ENCODE peak calls at places on chromosome 1, in nine cellular contexts. One of them, this sample, is unnamed.

GRCh38 chr1:180632326-180633088 is 685 bp downstream of the XPR1 start:
- DNase-seq in GM13976: peak
- DNase-seq in kidney: peak
- DNase-seq in B cell: peak
- DNase-seq in heart left ventricle: peak
- DNase-seq in progenitor cell of endocrine pancreas: peak
- DNase-seq in testis: peak
- DNase-seq in psoas muscle: peak
- DNase-seq in A673: peak
- DNase-seq in this sample: no peak

GRCh38 chr1:50424940-50425375 is 1.7 kb upstream of the DMRTA2 start:
- DNase-seq in GM13976: no peak
- DNase-seq in kidney: no peak
- DNase-seq in B cell: peak
- DNase-seq in heart left ventricle: no peak
- DNase-seq in progenitor cell of endocrine pancreas: no peak
- DNase-seq in testis: no peak
- DNase-seq in psoas muscle: no peak
- DNase-seq in A673: no peak
- DNase-seq in this sample: no peak

GRCh38 chr1:98049370-98050115 is 128.7 kb upstream of the DPYD start:
- DNase-seq in GM13976: no peak
- DNase-seq in kidney: peak
- DNase-seq in B cell: no peak
- DNase-seq in heart left ventricle: no peak
- DNase-seq in progenitor cell of endocrine pancreas: no peak
- DNase-seq in testis: no peak
- DNase-seq in psoas muscle: no peak
- DNase-seq in A673: peak
- DNase-seq in this sample: no peak

GRCh38 chr1:67463298-67463960 is 33.2 kb upstream of the SERBP1 start:
- DNase-seq in GM13976: no peak
- DNase-seq in kidney: no peak
- DNase-seq in B cell: no peak
- DNase-seq in heart left ventricle: no peak
- DNase-seq in progenitor cell of endocrine pancreas: no peak
- DNase-seq in testis: no peak
- DNase-seq in psoas muscle: no peak
- DNase-seq in A673: peak
- DNase-seq in this sample: no peak

GRCh38 chr1:207316622-207317510 is 4.6 kb upstream of the CD55 start:
- DNase-seq in GM13976: no peak
- DNase-seq in kidney: no peak
- DNase-seq in B cell: no peak
- DNase-seq in heart left ventricle: no peak
- DNase-seq in progenitor cell of endocrine pancreas: no peak
- DNase-seq in testis: no peak
- DNase-seq in psoas muscle: no peak
- DNase-seq in A673: no peak
- DNase-seq in this sample: no peak

GRCh38 chr1:97711858-97712257 is 209.0 kb downstream of the DPYD start:
- DNase-seq in GM13976: no peak
- DNase-seq in kidney: no peak
- DNase-seq in B cell: no peak
- DNase-seq in heart left ventricle: no peak
- DNase-seq in progenitor cell of endocrine pancreas: no peak
- DNase-seq in testis: no peak
- DNase-seq in psoas muscle: no peak
- DNase-seq in A673: no peak
- DNase-seq in this sample: no peak

GRCh38 chr1:245687636-245688535 is 533.1 kb downstream of the KIF26B start:
- DNase-seq in GM13976: no peak
- DNase-seq in kidney: peak
- DNase-seq in B cell: no peak
- DNase-seq in heart left ventricle: no peak
- DNase-seq in progenitor cell of endocrine pancreas: no peak
- DNase-seq in testis: no peak
- DNase-seq in psoas muscle: no peak
- DNase-seq in A673: no peak
- DNase-seq in this sample: no peak

GRCh38 chr1:59115865-59116264 is 181.0 kb upstream of the FGGY start:
- DNase-seq in GM13976: no peak
- DNase-seq in kidney: no peak
- DNase-seq in B cell: no peak
- DNase-seq in heart left ventricle: no peak
- DNase-seq in progenitor cell of endocrine pancreas: no peak
- DNase-seq in testis: no peak
- DNase-seq in psoas muscle: no peak
- DNase-seq in A673: no peak
- DNase-seq in this sample: no peak

GRCh38 chr1:226104671-226105121 is 42.2 kb downstream of the H3-3A start:
- DNase-seq in GM13976: no peak
- DNase-seq in kidney: no peak
- DNase-seq in B cell: no peak
- DNase-seq in heart left ventricle: no peak
- DNase-seq in progenitor cell of endocrine pancreas: no peak
- DNase-seq in testis: no peak
- DNase-seq in psoas muscle: no peak
- DNase-seq in A673: peak
- DNase-seq in this sample: no peak

GRCh38 chr1:226108935-226109828 is 46.7 kb downstream of the H3-3A start:
- DNase-seq in GM13976: no peak
- DNase-seq in kidney: peak
- DNase-seq in B cell: no peak
- DNase-seq in heart left ventricle: peak
- DNase-seq in progenitor cell of endocrine pancreas: no peak
- DNase-seq in testis: peak
- DNase-seq in psoas muscle: no peak
- DNase-seq in A673: peak
- DNase-seq in this sample: no peak

GRCh38 chr1:226110249-226111108 is 48.0 kb downstream of the H3-3A start:
- DNase-seq in GM13976: peak
- DNase-seq in kidney: peak
- DNase-seq in B cell: peak
- DNase-seq in heart left ventricle: peak
- DNase-seq in progenitor cell of endocrine pancreas: peak
- DNase-seq in testis: peak
- DNase-seq in psoas muscle: peak
- DNase-seq in A673: peak
- DNase-seq in this sample: no peak

GRCh38 chr1:226109829-226110248 is 47.3 kb downstream of the H3-3A start:
- DNase-seq in GM13976: peak
- DNase-seq in kidney: peak
- DNase-seq in B cell: peak
- DNase-seq in heart left ventricle: peak
- DNase-seq in progenitor cell of endocrine pancreas: peak
- DNase-seq in testis: peak
- DNase-seq in psoas muscle: peak
- DNase-seq in A673: peak
- DNase-seq in this sample: no peak

DNA sequence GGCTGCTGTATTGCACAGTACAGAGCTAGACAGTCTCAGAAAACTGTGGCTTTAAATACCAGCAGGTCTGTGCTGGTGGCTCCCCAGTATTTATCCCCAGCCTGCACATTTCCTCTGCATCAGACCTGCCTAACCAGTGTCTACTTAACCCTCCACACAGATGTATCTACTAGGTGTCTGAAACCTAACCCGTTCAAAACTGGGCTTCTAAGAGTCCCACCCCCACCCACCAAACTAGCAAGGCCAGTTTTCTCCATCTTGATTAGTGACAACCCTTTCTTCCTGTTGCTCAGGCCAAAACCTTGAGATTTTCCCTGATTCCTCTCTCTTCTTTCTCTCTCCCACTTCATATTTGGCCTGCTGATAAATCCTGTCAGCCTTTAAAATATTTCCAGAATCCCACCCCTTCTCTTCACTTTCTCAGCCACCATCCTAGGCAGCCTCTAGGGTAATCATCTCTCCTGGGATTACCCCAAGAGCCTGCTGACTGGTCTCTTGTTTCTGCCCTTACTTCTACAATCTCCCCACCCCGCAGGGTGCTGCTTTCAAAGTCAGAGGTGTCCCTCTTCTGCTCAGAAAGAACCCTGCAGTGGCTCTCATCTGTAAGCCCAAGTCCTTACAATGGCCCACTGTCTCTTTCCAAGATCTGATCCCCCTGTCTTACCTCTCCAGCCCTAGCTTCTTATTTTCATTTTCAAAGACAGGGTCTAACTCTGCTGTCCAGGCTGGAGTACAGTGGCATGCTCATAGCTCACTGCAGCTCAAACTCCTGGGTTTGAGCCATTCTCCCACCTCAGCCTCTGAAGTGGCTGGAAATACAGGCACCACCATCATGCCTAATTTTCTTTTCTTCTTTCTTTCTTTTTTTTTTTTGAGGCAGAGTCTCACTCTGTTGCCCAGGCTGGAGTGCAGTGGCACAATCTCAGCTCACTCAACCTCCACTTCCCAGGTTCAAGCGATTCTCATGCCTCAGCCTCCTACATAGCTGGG is 45.2 kb downstream of the H3-3A start:
- DNase-seq in GM13976: peak
- DNase-seq in kidney: no peak
- DNase-seq in B cell: peak
- DNase-seq in heart left ventricle: no peak
- DNase-seq in progenitor cell of endocrine pancreas: no peak
- DNase-seq in testis: no peak
- DNase-seq in psoas muscle: no peak
- DNase-seq in A673: peak
- DNase-seq in this sample: no peak
- TF ChIP-seq CTCF in GM13976: peak
- TF ChIP-seq CTCF in kidney: no peak
- TF ChIP-seq CTCF in B cell: no peak
- TF ChIP-seq CTCF in heart left ventricle: no peak
- TF ChIP-seq CTCF in progenitor cell of endocrine pancreas: no peak
- TF ChIP-seq CTCF in testis: no peak
- TF ChIP-seq CTCF in psoas muscle: no peak
- TF ChIP-seq CTCF in A673: peak
- TF ChIP-seq CTCF in this sample: no peak

GRCh38 chr1:35220976-35221375 is 28.0 kb upstream of the SFPQ start:
- DNase-seq in GM13976: peak
- DNase-seq in kidney: no peak
- DNase-seq in B cell: no peak
- DNase-seq in heart left ventricle: no peak
- DNase-seq in progenitor cell of endocrine pancreas: no peak
- DNase-seq in testis: no peak
- DNase-seq in psoas muscle: no peak
- DNase-seq in A673: peak
- DNase-seq in this sample: no peak
- TF ChIP-seq CTCF in GM13976: no peak
- TF ChIP-seq CTCF in kidney: peak
- TF ChIP-seq CTCF in B cell: peak
- TF ChIP-seq CTCF in heart left ventricle: no peak
- TF ChIP-seq CTCF in progenitor cell of endocrine pancreas: peak
- TF ChIP-seq CTCF in testis: no peak
- TF ChIP-seq CTCF in psoas muscle: no peak
- TF ChIP-seq CTCF in A673: peak
- TF ChIP-seq CTCF in this sample: peak

DNA sequence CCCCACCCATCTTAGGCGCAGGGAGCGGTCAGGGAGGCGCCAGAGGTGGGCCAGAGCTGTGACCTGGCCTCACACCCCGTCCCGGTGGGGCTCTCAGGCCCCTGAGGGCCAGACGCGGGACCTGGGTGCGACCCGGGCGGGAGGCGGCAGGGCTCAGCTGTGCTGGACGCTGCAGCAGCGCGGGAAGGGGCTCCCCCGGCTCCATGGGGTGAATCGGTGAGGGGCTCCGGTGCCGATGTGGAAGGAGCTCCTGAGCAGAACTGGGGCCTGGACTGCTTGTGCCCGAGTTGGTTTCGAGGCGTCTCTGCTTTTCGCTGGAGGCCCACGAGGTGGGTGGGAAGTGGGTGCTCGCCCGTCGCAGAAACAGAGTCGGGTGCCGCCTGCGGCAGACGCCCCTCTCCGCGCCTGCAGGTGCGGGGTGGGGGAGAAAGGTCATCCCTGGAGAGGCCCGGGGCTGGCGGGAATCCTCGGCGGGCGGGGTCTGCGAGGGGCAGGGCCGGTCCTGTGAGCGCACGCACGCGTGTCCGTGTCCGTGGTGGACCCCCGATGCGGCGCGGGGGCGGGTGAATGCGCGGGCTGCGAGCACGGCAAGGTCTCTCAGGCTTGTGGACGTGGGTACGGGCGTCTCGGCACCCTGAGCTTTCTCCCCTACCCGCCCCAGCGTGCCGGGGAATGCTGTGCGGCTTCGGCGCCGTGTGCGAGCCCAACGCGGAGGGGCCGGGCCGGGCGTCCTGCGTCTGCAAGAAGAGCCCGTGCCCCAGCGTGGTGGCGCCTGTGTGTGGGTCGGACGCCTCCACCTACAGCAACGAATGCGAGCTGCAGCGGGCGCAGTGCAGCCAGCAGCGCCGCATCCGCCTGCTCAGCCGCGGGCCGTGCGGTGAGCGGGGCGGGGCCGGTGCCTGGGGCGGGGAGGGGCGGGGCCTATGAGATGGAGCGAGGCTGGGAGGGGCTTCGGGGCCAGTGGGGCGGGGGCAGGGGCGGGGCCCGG is 20.4 kb downstream of the AGRN start:
- DNase-seq in GM13976: peak
- DNase-seq in kidney: peak
- DNase-seq in B cell: peak
- DNase-seq in heart left ventricle: peak
- DNase-seq in progenitor cell of endocrine pancreas: peak
- DNase-seq in testis: peak
- DNase-seq in psoas muscle: peak
- DNase-seq in A673: peak
- DNase-seq in this sample: peak
- TF ChIP-seq CTCF in GM13976: peak
- TF ChIP-seq CTCF in kidney: no peak
- TF ChIP-seq CTCF in B cell: no peak
- TF ChIP-seq CTCF in heart left ventricle: no peak
- TF ChIP-seq CTCF in progenitor cell of endocrine pancreas: peak
- TF ChIP-seq CTCF in testis: no peak
- TF ChIP-seq CTCF in psoas muscle: no peak
- TF ChIP-seq CTCF in A673: peak
- TF ChIP-seq CTCF in this sample: no peak

GRCh38 chr1:110018396-110018795 is 16.0 kb upstream of the STRIP1 start:
- DNase-seq in GM13976: no peak
- DNase-seq in kidney: no peak
- DNase-seq in B cell: no peak
- DNase-seq in heart left ventricle: no peak
- DNase-seq in progenitor cell of endocrine pancreas: no peak
- DNase-seq in testis: no peak
- DNase-seq in psoas muscle: no peak
- DNase-seq in A673: no peak
- DNase-seq in this sample: no peak

GRCh38 chr1:110019790-110020189 is 14.6 kb upstream of the STRIP1 start:
- DNase-seq in GM13976: no peak
- DNase-seq in kidney: no peak
- DNase-seq in B cell: no peak
- DNase-seq in heart left ventricle: no peak
- DNase-seq in progenitor cell of endocrine pancreas: no peak
- DNase-seq in testis: no peak
- DNase-seq in psoas muscle: no peak
- DNase-seq in A673: no peak
- DNase-seq in this sample: no peak

GRCh38 chr1:110024613-110025012 is 9.8 kb upstream of the STRIP1 start:
- DNase-seq in GM13976: no peak
- DNase-seq in kidney: no peak
- DNase-seq in B cell: no peak
- DNase-seq in heart left ventricle: no peak
- DNase-seq in progenitor cell of endocrine pancreas: no peak
- DNase-seq in testis: no peak
- DNase-seq in psoas muscle: no peak
- DNase-seq in A673: no peak
- DNase-seq in this sample: no peak

GRCh38 chr1:110017792-110018191 is 16.6 kb upstream of the STRIP1 start:
- DNase-seq in GM13976: no peak
- DNase-seq in kidney: no peak
- DNase-seq in B cell: no peak
- DNase-seq in heart left ventricle: no peak
- DNase-seq in progenitor cell of endocrine pancreas: no peak
- DNase-seq in testis: no peak
- DNase-seq in psoas muscle: no peak
- DNase-seq in A673: no peak
- DNase-seq in this sample: no peak

GRCh38 chr1:110021285-110021684 is 13.1 kb upstream of the STRIP1 start:
- DNase-seq in GM13976: no peak
- DNase-seq in kidney: no peak
- DNase-seq in B cell: no peak
- DNase-seq in heart left ventricle: no peak
- DNase-seq in progenitor cell of endocrine pancreas: no peak
- DNase-seq in testis: no peak
- DNase-seq in psoas muscle: no peak
- DNase-seq in A673: no peak
- DNase-seq in this sample: no peak
- TF ChIP-seq CTCF in GM13976: no peak
- TF ChIP-seq CTCF in kidney: no peak
- TF ChIP-seq CTCF in B cell: no peak
- TF ChIP-seq CTCF in heart left ventricle: no peak
- TF ChIP-seq CTCF in progenitor cell of endocrine pancreas: no peak
- TF ChIP-seq CTCF in testis: no peak
- TF ChIP-seq CTCF in psoas muscle: no peak
- TF ChIP-seq CTCF in A673: no peak
- TF ChIP-seq CTCF in this sample: no peak